ENCODE peak calls at places on chromosomes 3 and 15, in six cellular contexts. N is CD4-positive, alpha-beta T cell; S is suprapubic skin; G is substantia nigra; Z is effector memory CD4-positive, alpha-beta T cell; K is SK-N-SH. V is an unnamed sample.

GRCh38 chr3:45599984-45600650 is 5.6 kb downstream of the LIMD1 start:
- DNase-seq in S (no peak), N (no peak), Z (no peak), G (no peak), K (no peak), V (no peak)

GRCh38 chr15:58330836-58331561 is 100.8 kb upstream of the LIPC start:
- DNase-seq in N (no peak), S (no peak), K (no peak), Z (no peak), G (no peak), V (no peak)

GRCh38 chr3:63557912-63558311 is 94.6 kb upstream of the SNTN start:
- DNase-seq in N (no peak), S (no peak), Z (no peak), K (no peak), G (no peak), V (no peak)

GRCh38 chr15:77064118-77064517 is 6.8 kb downstream of the TSPAN3 start:
- DNase-seq in N (no peak), Z (no peak), K (no peak), G (no peak), S (no peak), V (no peak)

GRCh38 chr3:49351521-49352011 is 6.6 kb downstream of the GPX1 start:
- DNase-seq in N (no peak), K (no peak), Z (no peak), S (no peak), G (no peak), V (no peak)

GRCh38 chr15:62549345-62549970 is 384.4 kb upstream of the C2CD4B start:
- DNase-seq in N (no peak), G (no peak), Z (no peak), K (peak; percentile 41), S (no peak), V (no peak)

GRCh38 chr3:126305427-126305826 is 51.8 kb downstream of the KLF15 start:
- DNase-seq in Z (no peak), S (no peak), K (no peak), G (no peak), N (no peak), V (no peak)

GRCh38 chr15:54197995-54198394 is 219.8 kb downstream of the UNC13C start:
- DNase-seq in Z (no peak), K (no peak), S (no peak), G (no peak), N (no peak), V (no peak)

GRCh38 chr15:34122771-34123183 is 20.9 kb downstream of the PGBD4 start:
- DNase-seq in G (no peak), S (no peak), Z (no peak), K (no peak), N (no peak), V (no peak)

GRCh38 chr3:185623909-185624308 is 37.8 kb downstream of the SENP2 start:
- DNase-seq in K (no peak), G (no peak), S (no peak), Z (no peak), N (no peak), V (no peak)

GRCh38 chr3:52422669-52423068 is 22.2 kb downstream of the SEMA3G start:
- DNase-seq in K (no peak), Z (no peak), S (no peak), N (no peak), G (no peak), V (no peak)

GRCh38 chr3:122414391-122414790 is 1.5 kb downstream of the WDR5B start:
- DNase-seq in Z (no peak), G (no peak), N (no peak), S (no peak), K (no peak), V (no peak)

GRCh38 chr3:129974451-129975331 is at the start of gene TRH:
- DNase-seq in G (no peak), Z (no peak), S (no peak), K (peak; percentile 68), N (no peak), V (no peak)

GRCh38 chr15:69133862-69134519 is 26.4 kb upstream of the GLCE start:
- DNase-seq in N (no peak), Z (no peak), K (no peak), S (no peak), G (no peak), V (no peak)

GRCh38 chr15:99564221-99565030 is 1.4 kb upstream of the MEF2A start:
- DNase-seq in G (peak; percentile 23), Z (no peak), K (no peak), N (no peak), S (no peak), V (no peak)

GRCh38 chr15:36856339-36856973 is 243.9 kb downstream of the MEIS2 start:
- DNase-seq in S (no peak), G (no peak), Z (no peak), K (no peak), N (no peak), V (no peak)

GRCh38 chr3:102536479-102536878 is 101.7 kb downstream of the ZPLD1 start:
- DNase-seq in G (no peak), N (no peak), K (peak; percentile 39), S (no peak), Z (no peak), V (peak; percentile 5)

GRCh38 chr15:20407553-20407952 is 134.0 kb downstream of the GOLGA6L6 start:
- DNase-seq in Z (no peak), K (no peak), N (no peak), G (no peak), S (no peak), V (no peak)

GRCh38 chr3:53109190-53109589 is 21.0 kb downstream of the RFT1 start:
- DNase-seq in N (no peak), K (no peak), Z (no peak), S (no peak), G (no peak), V (no peak)

GRCh38 chr15:75532413-75533250 is 46.5 kb downstream of the PTPN9 start:
- DNase-seq in K (peak; percentile 50), N (no peak), S (no peak), G (no peak), Z (no peak), V (peak; percentile 33)

GRCh38 chr15:73872370-73872769 is 994 bp upstream of the TBC1D21 start:
- DNase-seq in N (no peak), G (no peak), Z (no peak), K (no peak), S (no peak), V (no peak)

GRCh38 chr15:81375461-81375860 is 1.4 kb upstream of the TMC3 start:
- DNase-seq in Z (no peak), G (no peak), K (no peak), N (no peak), S (no peak), V (no peak)

GRCh38 chr15:41568350-41569017 is 9.5 kb downstream of the TYRO3 start:
- DNase-seq in S (no peak), N (no peak), G (peak; percentile 51), Z (no peak), K (no peak), V (peak; percentile 89)

GRCh38 chr15:63933522-63933921 is 99.8 kb upstream of the HERC1 start:
- DNase-seq in S (no peak), Z (no peak), G (no peak), K (no peak), N (no peak), V (no peak)

DNA sequence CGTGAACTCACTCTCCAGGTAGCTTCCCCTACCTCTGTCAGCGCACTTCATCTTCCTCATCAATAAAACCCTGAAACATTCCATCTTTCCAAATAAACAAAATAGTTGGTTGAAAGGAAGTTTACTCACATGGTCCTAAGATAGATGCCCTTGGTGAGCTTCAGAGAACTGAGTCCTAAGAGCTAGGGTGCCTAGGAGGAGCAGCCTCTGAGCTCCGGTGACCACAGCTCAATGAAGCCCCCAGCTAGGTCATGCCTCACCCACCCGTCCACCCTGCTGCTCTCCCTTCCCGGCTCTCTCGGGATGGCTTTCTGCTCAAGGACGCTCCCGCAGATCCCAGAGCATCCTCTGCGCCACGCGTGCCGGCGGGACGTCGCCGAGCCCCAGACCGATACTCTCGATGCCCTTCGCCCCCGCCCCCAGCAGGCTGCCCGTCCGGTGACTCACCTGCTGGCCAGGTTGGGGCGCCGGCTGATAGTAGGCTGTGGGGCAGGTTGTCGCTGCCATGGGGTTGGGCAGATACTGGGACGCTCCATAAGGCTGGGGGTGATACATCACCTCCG is 697 bp downstream of the VGLL3 start:
- DNase-seq in Z (no peak), N (no peak), K (peak; percentile 19), S (no peak), G (no peak), V (no peak)
- H3K27ac ChIP-seq in Z (no peak overlapping the region), N (no peak overlapping the region), K (no peak overlapping the region), S (peak overlapping the region; percentile 88), G (no peak overlapping the region), V (no peak overlapping the region)

GRCh38 chr3:43001556-43002121 is 22.5 kb downstream of the GASK1A start:
- DNase-seq in Z (no peak), S (no peak), N (no peak), K (no peak), G (no peak), V (no peak)
- H3K27ac ChIP-seq in Z (no peak overlapping the region), S (peak overlapping the region; percentile 69), N (no peak overlapping the region), K (no peak overlapping the region), G (no peak overlapping the region), V (no peak overlapping the region)

GRCh38 chr3:111823341-111823830 is 35.7 kb upstream of the PHLDB2 start:
- DNase-seq in G (no peak), S (no peak), K (no peak), Z (no peak), N (no peak), V (no peak)
- H3K27ac ChIP-seq in G (no peak overlapping the region), S (no peak overlapping the region), K (no peak overlapping the region), Z (no peak overlapping the region), N (no peak overlapping the region), V (no peak overlapping the region)

GRCh38 chr3:58037141-58037910 is 29.1 kb downstream of the FLNB start:
- DNase-seq in G (no peak), S (no peak), Z (no peak), K (no peak), N (no peak), V (no peak)

GRCh38 chr3:58038675-58039302 is 30.6 kb downstream of the FLNB start:
- DNase-seq in G (no peak), K (no peak), S (no peak), N (no peak), Z (no peak), V (no peak)

GRCh38 chr3:58035512-58035867 is 27.3 kb downstream of the FLNB start:
- DNase-seq in Z (no peak), K (no peak), N (no peak), S (no peak), G (no peak), V (no peak)

GRCh38 chr3:58034738-58035511 is 26.7 kb downstream of the FLNB start:
- DNase-seq in N (peak; percentile 3), Z (peak; percentile 20), G (no peak), S (no peak), K (no peak), V (no peak)

DNA sequence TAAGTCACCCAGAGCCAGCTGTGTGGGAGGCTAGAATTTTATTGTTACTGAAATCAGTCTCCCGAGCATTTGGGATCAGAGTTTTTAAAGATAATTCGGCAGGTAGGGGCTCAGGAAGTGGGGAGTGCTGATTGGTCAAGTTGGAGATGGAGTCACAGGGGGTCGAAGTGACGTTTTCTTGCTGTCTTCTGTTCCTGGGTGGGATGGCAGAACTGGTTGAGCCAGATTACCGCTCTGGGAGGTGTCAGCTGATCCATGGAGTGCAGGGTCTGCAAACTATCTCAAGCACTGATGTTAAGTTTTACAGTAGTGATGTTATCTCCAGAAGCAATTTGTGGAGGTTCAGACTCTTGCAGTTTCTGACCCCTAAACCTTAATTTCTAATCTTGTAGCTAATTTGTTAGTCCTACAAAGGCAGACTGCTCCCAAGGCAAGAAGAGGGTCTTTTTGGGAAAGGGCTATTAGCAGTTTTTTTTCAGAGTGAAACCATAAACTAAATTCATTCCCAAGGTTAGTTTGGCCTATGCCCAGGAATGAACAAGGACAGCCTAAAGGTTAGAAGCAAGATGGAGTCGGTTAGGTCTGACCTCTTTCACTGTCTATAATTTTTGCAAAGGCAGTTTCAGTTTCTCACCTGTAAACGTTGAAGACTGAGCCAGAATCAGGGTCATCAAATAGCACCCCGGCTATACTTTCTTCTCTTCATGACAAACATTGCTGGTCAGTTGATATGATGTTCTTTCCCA is 28.2 kb downstream of the FLNB start:
- DNase-seq in N (no peak), S (no peak), G (no peak), K (no peak), Z (no peak), V (no peak)
- H3K27ac ChIP-seq in N (no peak overlapping the region), S (peak overlapping the region; percentile 10), G (no peak overlapping the region), K (no peak overlapping the region), Z (no peak overlapping the region), V (no peak overlapping the region)